ENCODE peak calls at places on chromosome 9, in five cellular contexts. One of them, this sample, is unnamed.

GRCh38 chr9:98101868-98102273 is 17.2 kb downstream of the TRIM14 start:
- DNase-seq in stimulated activated CD8-positive, alpha-beta memory T cell treated with anti-CD3 and anti-CD28 coated beads, Interleukin-12 subunit alpha, Interleukin-12 subunit beta, amount 100 ng/mL, for 4 hours: peak
- DNase-seq in activated naive CD4-positive, alpha-beta T cell: no peak
- DNase-seq in GM23338: peak
- DNase-seq in PC-3: no peak
- DNase-seq in this sample: no peak

GRCh38 chr9:104868303-104868686 is 59.7 kb downstream of the ABCA1 start:
- DNase-seq in PC-3: no peak
- DNase-seq in activated naive CD4-positive, alpha-beta T cell: no peak
- DNase-seq in stimulated activated CD8-positive, alpha-beta memory T cell treated with anti-CD3 and anti-CD28 coated beads, Interleukin-12 subunit alpha, Interleukin-12 subunit beta, amount 100 ng/mL, for 4 hours: no peak
- DNase-seq in GM23338: no peak
- DNase-seq in this sample: no peak

GRCh38 chr9:96331236-96331947 is 29.4 kb upstream of the HSD17B3 start:
- DNase-seq in stimulated activated CD8-positive, alpha-beta memory T cell treated with anti-CD3 and anti-CD28 coated beads, Interleukin-12 subunit alpha, Interleukin-12 subunit beta, amount 100 ng/mL, for 4 hours: no peak
- DNase-seq in PC-3: peak
- DNase-seq in GM23338: peak
- DNase-seq in activated naive CD4-positive, alpha-beta T cell: no peak
- DNase-seq in this sample: no peak

GRCh38 chr9:134295101-134295745 is 31.0 kb upstream of the RXRA start:
- DNase-seq in stimulated activated CD8-positive, alpha-beta memory T cell treated with anti-CD3 and anti-CD28 coated beads, Interleukin-12 subunit alpha, Interleukin-12 subunit beta, amount 100 ng/mL, for 4 hours: no peak
- DNase-seq in PC-3: no peak
- DNase-seq in activated naive CD4-positive, alpha-beta T cell: no peak
- DNase-seq in GM23338: no peak
- DNase-seq in this sample: no peak

GRCh38 chr9:4415281-4415680 is 75.0 kb upstream of the SLC1A1 start:
- DNase-seq in stimulated activated CD8-positive, alpha-beta memory T cell treated with anti-CD3 and anti-CD28 coated beads, Interleukin-12 subunit alpha, Interleukin-12 subunit beta, amount 100 ng/mL, for 4 hours: no peak
- DNase-seq in PC-3: no peak
- DNase-seq in GM23338: no peak
- DNase-seq in activated naive CD4-positive, alpha-beta T cell: no peak
- DNase-seq in this sample: no peak

GRCh38 chr9:127388856-127389238 is 8.1 kb upstream of the SLC2A8 start:
- DNase-seq in PC-3: no peak
- DNase-seq in GM23338: no peak
- DNase-seq in stimulated activated CD8-positive, alpha-beta memory T cell treated with anti-CD3 and anti-CD28 coated beads, Interleukin-12 subunit alpha, Interleukin-12 subunit beta, amount 100 ng/mL, for 4 hours: no peak
- DNase-seq in activated naive CD4-positive, alpha-beta T cell: no peak
- DNase-seq in this sample: no peak

GRCh38 chr9:34876096-34876495 is 82.0 kb upstream of the PHF24 start:
- DNase-seq in GM23338: no peak
- DNase-seq in activated naive CD4-positive, alpha-beta T cell: no peak
- DNase-seq in PC-3: no peak
- DNase-seq in stimulated activated CD8-positive, alpha-beta memory T cell treated with anti-CD3 and anti-CD28 coated beads, Interleukin-12 subunit alpha, Interleukin-12 subunit beta, amount 100 ng/mL, for 4 hours: no peak
- DNase-seq in this sample: no peak

GRCh38 chr9:132670359-132670815 is at the start of gene GTF3C4:
- DNase-seq in stimulated activated CD8-positive, alpha-beta memory T cell treated with anti-CD3 and anti-CD28 coated beads, Interleukin-12 subunit alpha, Interleukin-12 subunit beta, amount 100 ng/mL, for 4 hours: peak
- DNase-seq in GM23338: peak
- DNase-seq in activated naive CD4-positive, alpha-beta T cell: peak
- DNase-seq in PC-3: peak
- DNase-seq in this sample: peak

GRCh38 chr9:136056546-136057235 is 38.4 kb downstream of the NACC2 start:
- DNase-seq in activated naive CD4-positive, alpha-beta T cell: no peak
- DNase-seq in stimulated activated CD8-positive, alpha-beta memory T cell treated with anti-CD3 and anti-CD28 coated beads, Interleukin-12 subunit alpha, Interleukin-12 subunit beta, amount 100 ng/mL, for 4 hours: no peak
- DNase-seq in PC-3: no peak
- DNase-seq in GM23338: no peak
- DNase-seq in this sample: no peak

GRCh38 chr9:98172604-98173003 is 19.8 kb downstream of the CORO2A start:
- DNase-seq in stimulated activated CD8-positive, alpha-beta memory T cell treated with anti-CD3 and anti-CD28 coated beads, Interleukin-12 subunit alpha, Interleukin-12 subunit beta, amount 100 ng/mL, for 4 hours: no peak
- DNase-seq in PC-3: peak
- DNase-seq in GM23338: peak
- DNase-seq in activated naive CD4-positive, alpha-beta T cell: no peak
- DNase-seq in this sample: no peak

GRCh38 chr9:18910435-18910834 is 122.6 kb downstream of the SAXO1 start:
- DNase-seq in stimulated activated CD8-positive, alpha-beta memory T cell treated with anti-CD3 and anti-CD28 coated beads, Interleukin-12 subunit alpha, Interleukin-12 subunit beta, amount 100 ng/mL, for 4 hours: no peak
- DNase-seq in PC-3: no peak
- DNase-seq in activated naive CD4-positive, alpha-beta T cell: no peak
- DNase-seq in GM23338: no peak
- DNase-seq in this sample: no peak

GRCh38 chr9:124908098-124908497 is 32.8 kb downstream of the GOLGA1 start:
- DNase-seq in stimulated activated CD8-positive, alpha-beta memory T cell treated with anti-CD3 and anti-CD28 coated beads, Interleukin-12 subunit alpha, Interleukin-12 subunit beta, amount 100 ng/mL, for 4 hours: no peak
- DNase-seq in GM23338: no peak
- DNase-seq in PC-3: no peak
- DNase-seq in activated naive CD4-positive, alpha-beta T cell: no peak
- DNase-seq in this sample: no peak

GRCh38 chr9:114469091-114469853 is 36.0 kb downstream of the WHRN start:
- DNase-seq in activated naive CD4-positive, alpha-beta T cell: no peak
- DNase-seq in GM23338: no peak
- DNase-seq in stimulated activated CD8-positive, alpha-beta memory T cell treated with anti-CD3 and anti-CD28 coated beads, Interleukin-12 subunit alpha, Interleukin-12 subunit beta, amount 100 ng/mL, for 4 hours: no peak
- DNase-seq in PC-3: no peak
- DNase-seq in this sample: no peak